ENCODE peak calls at places on chromosome 21, in five cellular contexts. One of them, this sample, is unnamed.

GRCh38 chr21:45613881-45614280 is 29.6 kb upstream of the PCBP3 start:
- DNase-seq in left ventricle myocardium inferior: no peak
- DNase-seq in AG09309: no peak
- DNase-seq in SHP77: no peak
- DNase-seq in adrenal gland: no peak
- DNase-seq in this sample: no peak

GRCh38 chr21:37939251-37939650 is 23.0 kb upstream of the KCNJ6 start:
- DNase-seq in left ventricle myocardium inferior: no peak
- DNase-seq in AG09309: no peak
- DNase-seq in SHP77: no peak
- DNase-seq in adrenal gland: no peak
- DNase-seq in this sample: no peak

GRCh38 chr21:41582298-41582840 is 74.4 kb upstream of the TMPRSS2 start:
- DNase-seq in left ventricle myocardium inferior: no peak
- DNase-seq in AG09309: no peak
- DNase-seq in SHP77: no peak
- DNase-seq in adrenal gland: no peak
- DNase-seq in this sample: no peak

GRCh38 chr21:41470054-41470453 is 37.9 kb downstream of the TMPRSS2 start:
- DNase-seq in left ventricle myocardium inferior: no peak
- DNase-seq in AG09309: no peak
- DNase-seq in SHP77: no peak
- DNase-seq in adrenal gland: no peak
- DNase-seq in this sample: no peak

GRCh38 chr21:42746593-42747266 is 93.3 kb downstream of the PDE9A start:
- DNase-seq in left ventricle myocardium inferior: peak
- DNase-seq in AG09309: no peak
- DNase-seq in SHP77: no peak
- DNase-seq in adrenal gland: peak
- DNase-seq in this sample: no peak

GRCh38 chr21:24045775-24046215 is 1561.5 kb downstream of the MRPL39 start:
- DNase-seq in left ventricle myocardium inferior: peak
- DNase-seq in AG09309: no peak
- DNase-seq in SHP77: peak
- DNase-seq in adrenal gland: peak
- DNase-seq in this sample: no peak

GRCh38 chr21:37435120-37435519 is 68.5 kb downstream of the DYRK1A start:
- DNase-seq in left ventricle myocardium inferior: peak
- DNase-seq in AG09309: peak
- DNase-seq in SHP77: peak
- DNase-seq in adrenal gland: peak
- DNase-seq in this sample: peak

GRCh38 chr21:27246741-27247140 is 279.9 kb upstream of the ADAMTS5 start:
- DNase-seq in left ventricle myocardium inferior: no peak
- DNase-seq in AG09309: no peak
- DNase-seq in SHP77: no peak
- DNase-seq in adrenal gland: no peak
- DNase-seq in this sample: no peak

GRCh38 chr21:26469789-26470188 is 103.3 kb downstream of the CYYR1 start:
- DNase-seq in left ventricle myocardium inferior: no peak
- DNase-seq in AG09309: peak
- DNase-seq in SHP77: no peak
- DNase-seq in adrenal gland: peak
- DNase-seq in this sample: no peak

GRCh38 chr21:41848971-41849580 is 30.1 kb downstream of the PRDM15 start:
- DNase-seq in left ventricle myocardium inferior: no peak
- DNase-seq in AG09309: no peak
- DNase-seq in SHP77: no peak
- DNase-seq in adrenal gland: no peak
- DNase-seq in this sample: no peak

GRCh38 chr21:25496825-25497482 is 110.3 kb downstream of the MRPL39 start:
- DNase-seq in left ventricle myocardium inferior: no peak
- DNase-seq in AG09309: no peak
- DNase-seq in SHP77: no peak
- DNase-seq in adrenal gland: no peak
- DNase-seq in this sample: no peak

GRCh38 chr21:38950388-38951094 is 144.8 kb downstream of the ETS2 start:
- DNase-seq in left ventricle myocardium inferior: no peak
- DNase-seq in AG09309: peak
- DNase-seq in SHP77: no peak
- DNase-seq in adrenal gland: no peak
- DNase-seq in this sample: no peak

GRCh38 chr21:36960676-36961284 is 5.7 kb downstream of the HLCS start:
- DNase-seq in left ventricle myocardium inferior: no peak
- DNase-seq in AG09309: no peak
- DNase-seq in SHP77: no peak
- DNase-seq in adrenal gland: no peak
- DNase-seq in this sample: no peak

GRCh38 chr21:41933259-41934079 is 20.3 kb downstream of the C2CD2 start:
- DNase-seq in left ventricle myocardium inferior: no peak
- DNase-seq in AG09309: no peak
- DNase-seq in SHP77: no peak
- DNase-seq in adrenal gland: peak
- DNase-seq in this sample: no peak

GRCh38 chr21:44611551-44611950 is 328 bp upstream of the KRTAP10-8 start:
- DNase-seq in left ventricle myocardium inferior: no peak
- DNase-seq in AG09309: no peak
- DNase-seq in SHP77: no peak
- DNase-seq in adrenal gland: no peak
- DNase-seq in this sample: no peak

GRCh38 chr21:45289134-45289533 is 1.4 kb upstream of the POFUT2 start:
- DNase-seq in left ventricle myocardium inferior: no peak
- DNase-seq in AG09309: no peak
- DNase-seq in SHP77: no peak
- DNase-seq in adrenal gland: no peak
- DNase-seq in this sample: no peak

GRCh38 chr21:17828223-17828622 is 9.1 kb upstream of the C21orf91 start:
- DNase-seq in left ventricle myocardium inferior: no peak
- DNase-seq in AG09309: no peak
- DNase-seq in SHP77: no peak
- DNase-seq in adrenal gland: no peak
- DNase-seq in this sample: no peak

GRCh38 chr21:44317241-44317782 is 17.5 kb downstream of the PFKL start:
- DNase-seq in left ventricle myocardium inferior: no peak
- DNase-seq in AG09309: no peak
- DNase-seq in SHP77: no peak
- DNase-seq in adrenal gland: no peak
- DNase-seq in this sample: no peak

GRCh38 chr21:45060089-45060488 is 14.3 kb upstream of the ADARB1 start:
- DNase-seq in left ventricle myocardium inferior: no peak
- DNase-seq in AG09309: no peak
- DNase-seq in SHP77: no peak
- DNase-seq in adrenal gland: no peak
- DNase-seq in this sample: no peak